ENCODE peak calls at places on chromosomes 11 and 22, in eight cellular contexts. One of them, this sample, is unnamed.

GRCh38 chr11:23112390-23112789 is 252.1 kb upstream of the CCDC179 start:
- DNase-seq in K562: no peak
- DNase-seq in upper lobe of left lung: no peak
- DNase-seq in Panc1: no peak
- DNase-seq in H1: no peak
- DNase-seq in stomach: no peak
- DNase-seq in GM23338: peak
- DNase-seq in sigmoid colon: no peak
- DNase-seq in this sample: no peak

GRCh38 chr22:43320943-43321900 is 21.9 kb downstream of the SCUBE1 start:
- DNase-seq in K562: peak
- DNase-seq in H1: no peak
- DNase-seq in upper lobe of left lung: no peak
- DNase-seq in stomach: no peak
- DNase-seq in GM23338: no peak
- DNase-seq in Panc1: no peak
- DNase-seq in sigmoid colon: no peak
- DNase-seq in this sample: no peak

GRCh38 chr22:20550851-20551744 is 43.7 kb downstream of the MED15 start:
- DNase-seq in upper lobe of left lung: no peak
- DNase-seq in Panc1: no peak
- DNase-seq in stomach: no peak
- DNase-seq in sigmoid colon: peak
- DNase-seq in K562: no peak
- DNase-seq in H1: no peak
- DNase-seq in GM23338: peak
- DNase-seq in this sample: no peak

GRCh38 chr11:71449596-71449995 is 1.4 kb upstream of the DHCR7 start:
- DNase-seq in upper lobe of left lung: no peak
- DNase-seq in sigmoid colon: peak
- DNase-seq in stomach: no peak
- DNase-seq in GM23338: no peak
- DNase-seq in H1: no peak
- DNase-seq in Panc1: no peak
- DNase-seq in K562: peak
- DNase-seq in this sample: no peak

GRCh38 chr22:17954860-17955587 is 69.3 kb downstream of the MICAL3 start:
- DNase-seq in K562: no peak
- DNase-seq in H1: no peak
- DNase-seq in sigmoid colon: peak
- DNase-seq in Panc1: no peak
- DNase-seq in upper lobe of left lung: peak
- DNase-seq in GM23338: no peak
- DNase-seq in stomach: no peak
- DNase-seq in this sample: no peak

GRCh38 chr11:19903620-19904069 is 191.0 kb downstream of the NAV2 start:
- DNase-seq in Panc1: peak
- DNase-seq in GM23338: peak
- DNase-seq in sigmoid colon: peak
- DNase-seq in H1: peak
- DNase-seq in upper lobe of left lung: peak
- DNase-seq in K562: peak
- DNase-seq in stomach: peak
- DNase-seq in this sample: peak

GRCh38 chr11:103541186-103541795 is 432.1 kb downstream of the DYNC2H1 start:
- DNase-seq in H1: no peak
- DNase-seq in GM23338: peak
- DNase-seq in Panc1: no peak
- DNase-seq in upper lobe of left lung: no peak
- DNase-seq in sigmoid colon: no peak
- DNase-seq in stomach: no peak
- DNase-seq in K562: no peak
- DNase-seq in this sample: no peak

GRCh38 chr11:3111919-3112690 is 53.0 kb downstream of the OSBPL5 start:
- DNase-seq in upper lobe of left lung: no peak
- DNase-seq in H1: no peak
- DNase-seq in sigmoid colon: peak
- DNase-seq in GM23338: no peak
- DNase-seq in stomach: no peak
- DNase-seq in Panc1: no peak
- DNase-seq in K562: no peak
- DNase-seq in this sample: peak

GRCh38 chr22:36348760-36349159 is 39.0 kb downstream of the MYH9 start:
- DNase-seq in H1: no peak
- DNase-seq in GM23338: no peak
- DNase-seq in upper lobe of left lung: no peak
- DNase-seq in Panc1: no peak
- DNase-seq in sigmoid colon: no peak
- DNase-seq in K562: no peak
- DNase-seq in stomach: no peak
- DNase-seq in this sample: no peak

GRCh38 chr11:8442301-8442700 is 151.7 kb downstream of the STK33 start:
- DNase-seq in Panc1: no peak
- DNase-seq in K562: no peak
- DNase-seq in stomach: no peak
- DNase-seq in sigmoid colon: no peak
- DNase-seq in H1: no peak
- DNase-seq in GM23338: peak
- DNase-seq in upper lobe of left lung: no peak
- DNase-seq in this sample: no peak

GRCh38 chr22:24216541-24217209 is 28.2 kb downstream of the GGT5 start:
- DNase-seq in K562: no peak
- DNase-seq in stomach: no peak
- DNase-seq in Panc1: no peak
- DNase-seq in GM23338: no peak
- DNase-seq in H1: no peak
- DNase-seq in sigmoid colon: no peak
- DNase-seq in upper lobe of left lung: no peak
- DNase-seq in this sample: no peak

GRCh38 chr11:126754850-126755426 is 245.6 kb downstream of the KIRREL3 start:
- DNase-seq in upper lobe of left lung: no peak
- DNase-seq in H1: no peak
- DNase-seq in stomach: no peak
- DNase-seq in sigmoid colon: no peak
- DNase-seq in GM23338: no peak
- DNase-seq in Panc1: no peak
- DNase-seq in K562: no peak
- DNase-seq in this sample: no peak

GRCh38 chr11:83151274-83151977 is 5.5 kb upstream of the PCF11 start:
- DNase-seq in H1: no peak
- DNase-seq in GM23338: no peak
- DNase-seq in Panc1: no peak
- DNase-seq in stomach: no peak
- DNase-seq in K562: peak
- DNase-seq in upper lobe of left lung: no peak
- DNase-seq in sigmoid colon: no peak
- DNase-seq in this sample: no peak

GRCh38 chr11:8259316-8259995 is 4.2 kb downstream of the LMO1 start:
- DNase-seq in stomach: peak
- DNase-seq in K562: no peak
- DNase-seq in H1: no peak
- DNase-seq in Panc1: no peak
- DNase-seq in sigmoid colon: peak
- DNase-seq in upper lobe of left lung: peak
- DNase-seq in GM23338: no peak
- DNase-seq in this sample: no peak

GRCh38 chr22:29302402-29302680 is 4.1 kb upstream of the GAS2L1 start:
- DNase-seq in sigmoid colon: no peak
- DNase-seq in stomach: no peak
- DNase-seq in H1: no peak
- DNase-seq in K562: no peak
- DNase-seq in upper lobe of left lung: no peak
- DNase-seq in GM23338: no peak
- DNase-seq in Panc1: no peak
- DNase-seq in this sample: no peak

GRCh38 chr11:115420524-115420923 is 83.7 kb downstream of the CADM1 start:
- DNase-seq in GM23338: no peak
- DNase-seq in sigmoid colon: no peak
- DNase-seq in K562: no peak
- DNase-seq in upper lobe of left lung: no peak
- DNase-seq in H1: no peak
- DNase-seq in stomach: no peak
- DNase-seq in Panc1: no peak
- DNase-seq in this sample: no peak

GRCh38 chr11:84408946-84409411 is 1122.8 kb upstream of the CCDC90B start:
- DNase-seq in upper lobe of left lung: no peak
- DNase-seq in GM23338: peak
- DNase-seq in sigmoid colon: no peak
- DNase-seq in stomach: no peak
- DNase-seq in K562: no peak
- DNase-seq in Panc1: no peak
- DNase-seq in H1: no peak
- DNase-seq in this sample: no peak

GRCh38 chr11:12290477-12290922 is 86.9 kb upstream of the PARVA start:
- DNase-seq in sigmoid colon: no peak
- DNase-seq in GM23338: no peak
- DNase-seq in upper lobe of left lung: no peak
- DNase-seq in Panc1: no peak
- DNase-seq in H1: no peak
- DNase-seq in stomach: peak
- DNase-seq in K562: peak
- DNase-seq in this sample: no peak

GRCh38 chr11:3222941-3223905 is 4.6 kb upstream of the MRGPRG start:
- DNase-seq in stomach: peak
- DNase-seq in GM23338: no peak
- DNase-seq in K562: no peak
- DNase-seq in H1: no peak
- DNase-seq in Panc1: no peak
- DNase-seq in sigmoid colon: no peak
- DNase-seq in upper lobe of left lung: no peak
- DNase-seq in this sample: peak

GRCh38 chr11:125165111-125165663 is 636 bp downstream of the PKNOX2 start:
- DNase-seq in K562: no peak
- DNase-seq in H1: peak
- DNase-seq in stomach: peak
- DNase-seq in Panc1: no peak
- DNase-seq in sigmoid colon: peak
- DNase-seq in upper lobe of left lung: no peak
- DNase-seq in GM23338: peak
- DNase-seq in this sample: no peak

GRCh38 chr11:10305964-10306918 is 1.4 kb downstream of the ADM start:
- DNase-seq in sigmoid colon: no peak
- DNase-seq in Panc1: no peak
- DNase-seq in H1: peak
- DNase-seq in K562: peak
- DNase-seq in upper lobe of left lung: no peak
- DNase-seq in GM23338: peak
- DNase-seq in stomach: peak
- DNase-seq in this sample: peak

GRCh38 chr22:42313804-42314581 is 43.5 kb upstream of the TCF20 start:
- DNase-seq in Panc1: peak
- DNase-seq in K562: peak
- DNase-seq in upper lobe of left lung: peak
- DNase-seq in H1: peak
- DNase-seq in GM23338: peak
- DNase-seq in sigmoid colon: peak
- DNase-seq in stomach: peak
- DNase-seq in this sample: peak

GRCh38 chr22:29343313-29343805 is 27.9 kb upstream of the RASL10A start:
- DNase-seq in upper lobe of left lung: peak
- DNase-seq in sigmoid colon: peak
- DNase-seq in K562: peak
- DNase-seq in stomach: peak
- DNase-seq in Panc1: no peak
- DNase-seq in H1: no peak
- DNase-seq in GM23338: no peak
- DNase-seq in this sample: no peak

DNA sequence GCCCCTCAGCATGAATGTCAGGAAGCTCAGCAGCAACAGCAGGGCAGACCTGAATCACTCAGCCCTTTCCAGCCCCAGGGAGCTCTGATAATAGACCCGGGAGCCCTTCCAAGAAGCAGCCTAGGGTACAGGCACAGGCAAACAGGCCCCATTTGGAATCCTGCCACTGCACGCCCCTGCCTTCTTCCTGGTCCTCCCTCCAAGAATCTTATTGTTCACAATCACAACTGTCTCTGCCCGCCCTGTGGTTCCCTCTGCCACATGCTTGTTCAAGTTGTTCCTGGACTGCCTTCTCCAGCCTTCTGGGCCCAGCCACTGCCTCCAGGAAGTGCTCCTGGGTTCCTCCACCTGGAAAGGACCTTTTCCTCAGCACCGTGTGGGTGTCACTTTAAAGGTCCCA is 54.6 kb downstream of the LRRC32 start:
- DNase-seq in upper lobe of left lung: peak
- DNase-seq in K562: no peak
- DNase-seq in stomach: peak
- DNase-seq in GM23338: no peak
- DNase-seq in sigmoid colon: peak
- DNase-seq in Panc1: no peak
- DNase-seq in H1: no peak
- DNase-seq in this sample: no peak
- TF ChIP-seq POLR2AphosphoS5 in upper lobe of left lung: peak
- TF ChIP-seq POLR2AphosphoS5 in K562: no peak
- TF ChIP-seq POLR2AphosphoS5 in stomach: no peak
- TF ChIP-seq POLR2AphosphoS5 in GM23338: no peak
- TF ChIP-seq POLR2AphosphoS5 in sigmoid colon: no peak
- TF ChIP-seq POLR2AphosphoS5 in Panc1: no peak
- TF ChIP-seq POLR2AphosphoS5 in H1: no peak
- TF ChIP-seq POLR2AphosphoS5 in this sample: no peak

GRCh38 chr11:110032957-110033570 is 60.1 kb upstream of the ZC3H12C start:
- DNase-seq in H1: no peak
- DNase-seq in GM23338: no peak
- DNase-seq in sigmoid colon: no peak
- DNase-seq in upper lobe of left lung: no peak
- DNase-seq in Panc1: no peak
- DNase-seq in K562: no peak
- DNase-seq in stomach: no peak
- DNase-seq in this sample: no peak
- H3K27ac ChIP-seq in H1: no peak
- H3K27ac ChIP-seq in GM23338: no peak
- H3K27ac ChIP-seq in sigmoid colon: no peak
- H3K27ac ChIP-seq in upper lobe of left lung: no peak
- H3K27ac ChIP-seq in Panc1: no peak
- H3K27ac ChIP-seq in K562: no peak
- H3K27ac ChIP-seq in stomach: no peak
- H3K27ac ChIP-seq in this sample: no peak

GRCh38 chr11:64643927-64644326 is 52.9 kb downstream of the SLC22A12 start:
- DNase-seq in GM23338: no peak
- DNase-seq in sigmoid colon: no peak
- DNase-seq in upper lobe of left lung: no peak
- DNase-seq in H1: no peak
- DNase-seq in Panc1: no peak
- DNase-seq in K562: no peak
- DNase-seq in stomach: no peak
- DNase-seq in this sample: no peak
- TF ChIP-seq POLR2AphosphoS5 in GM23338: no peak
- TF ChIP-seq POLR2AphosphoS5 in sigmoid colon: no peak
- TF ChIP-seq POLR2AphosphoS5 in upper lobe of left lung: no peak
- TF ChIP-seq POLR2AphosphoS5 in H1: no peak
- TF ChIP-seq POLR2AphosphoS5 in Panc1: no peak
- TF ChIP-seq POLR2AphosphoS5 in K562: no peak
- TF ChIP-seq POLR2AphosphoS5 in stomach: no peak
- TF ChIP-seq POLR2AphosphoS5 in this sample: no peak

DNA sequence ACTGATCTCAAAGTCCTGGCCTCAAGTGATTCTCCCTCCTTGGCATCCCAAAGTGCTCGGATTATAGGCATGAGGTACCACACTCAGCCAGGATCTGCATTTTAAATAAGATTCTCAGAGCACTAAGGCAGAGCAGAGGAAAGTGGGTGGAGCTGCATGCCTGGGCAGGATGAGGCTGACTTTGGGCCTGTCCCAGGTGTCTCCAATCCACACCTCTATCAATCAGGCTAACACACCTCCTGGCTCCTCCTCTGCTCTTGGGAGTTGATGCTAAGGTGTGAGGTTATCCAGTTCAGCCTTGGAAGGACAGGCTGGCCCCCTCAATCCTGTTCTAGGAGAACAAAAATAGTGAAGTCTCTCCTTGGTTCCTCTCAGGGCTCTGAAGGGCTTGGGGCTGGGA is 30.2 kb upstream of the P2RY2 start:
- DNase-seq in upper lobe of left lung: no peak
- DNase-seq in GM23338: peak
- DNase-seq in K562: no peak
- DNase-seq in stomach: no peak
- DNase-seq in H1: no peak
- DNase-seq in sigmoid colon: no peak
- DNase-seq in Panc1: no peak
- DNase-seq in this sample: no peak
- H3K27ac ChIP-seq in upper lobe of left lung: no peak
- H3K27ac ChIP-seq in GM23338: no peak
- H3K27ac ChIP-seq in K562: no peak
- H3K27ac ChIP-seq in stomach: no peak
- H3K27ac ChIP-seq in H1: no peak
- H3K27ac ChIP-seq in sigmoid colon: no peak
- H3K27ac ChIP-seq in Panc1: no peak
- H3K27ac ChIP-seq in this sample: peak

This sample was measured in HL-60.